ENCODE peak calls at places on chromosomes 4 and X, in four cellular contexts. Q, Y, O and M are unnamed samples.

GRCh38 chr4:139146926-139147547 is 30.0 kb downstream of the ELF2 start:
- DNase-seq in Q (no peak), Y (no peak), O (no peak), M (peak)

GRCh38 chr4:10089346-10089745 is 27.3 kb downstream of the WDR1 start:
- DNase-seq in Q (no peak), Y (peak), O (no peak), M (no peak)

GRCh38 chr4:153518637-153519384 is 52.7 kb downstream of the TMEM131L start:
- DNase-seq in Q (no peak), Y (no peak), O (no peak), M (no peak)

GRCh38 chr4:95114521-95114920 is 356.8 kb downstream of the BMPR1B start:
- DNase-seq in Q (no peak), Y (no peak), O (no peak), M (no peak)

GRCh38 chrX:150753968-150754367 is 60.8 kb downstream of the MTMR1 start:
- DNase-seq in Q (no peak), Y (no peak), O (no peak), M (no peak)

GRCh38 chr4:110704748-110705439 is 82.0 kb upstream of the PITX2 start:
- DNase-seq in Q (no peak), Y (no peak), O (no peak), M (no peak)

GRCh38 chr4:169351860-169352259 is 81.1 kb upstream of the SH3RF1 start:
- DNase-seq in Q (no peak), Y (no peak), O (peak), M (no peak)

GRCh38 chr4:11455201-11455835 is 26.6 kb upstream of the HS3ST1 start:
- DNase-seq in Q (no peak), Y (no peak), O (no peak), M (no peak)

GRCh38 chr4:86841309-86841708 is 7.9 kb downstream of the SLC10A6 start:
- DNase-seq in Q (no peak), Y (no peak), O (no peak), M (no peak)

GRCh38 chr4:35151816-35152572 is 1092.3 kb downstream of the ARAP2 start:
- DNase-seq in Q (no peak), Y (peak), O (no peak), M (no peak)

GRCh38 chr4:37522996-37523395 is 163.2 kb downstream of the RELL1 start:
- DNase-seq in Q (no peak), Y (no peak), O (no peak), M (no peak)

GRCh38 chr4:40626183-40626990 is 3.3 kb downstream of the RBM47 start:
- DNase-seq in Q (no peak), Y (no peak), O (no peak), M (no peak)

GRCh38 chrX:13048265-13048664 is 3.8 kb upstream of the FAM9C start:
- DNase-seq in Q (no peak), Y (no peak), O (no peak), M (no peak)

GRCh38 chr4:7630559-7631287 is 196.0 kb upstream of the PSAPL1 start:
- DNase-seq in Q (no peak), Y (no peak), O (peak), M (no peak)

GRCh38 chr4:176593943-176594342 is 198.8 kb downstream of the VEGFC start:
- DNase-seq in Q (no peak), Y (no peak), O (no peak), M (no peak)

GRCh38 chr4:40281099-40281498 is 54.0 kb upstream of the CHRNA9 start:
- DNase-seq in Q (no peak), Y (no peak), O (no peak), M (no peak)

GRCh38 chr4:1958276-1959103 is 50.3 kb downstream of the NELFA start:
- DNase-seq in Q (no peak), Y (no peak), O (no peak), M (no peak)

GRCh38 chrX:43882294-43882681 is at the start of gene MAOB:
- DNase-seq in Q (peak), Y (peak), O (no peak), M (no peak)

GRCh38 chrX:48573690-48574269 is 504 bp upstream of the RBM3 start:
- DNase-seq in Q (no peak), Y (no peak), O (peak), M (no peak)

GRCh38 chrX:46327229-46328081 is 217.8 kb downstream of the ZNF674 start:
- DNase-seq in Q (no peak), Y (peak), O (no peak), M (no peak)

GRCh38 chrX:153638436-153639176 is 8.4 kb upstream of the DUSP9 start:
- DNase-seq in Q (no peak), Y (no peak), O (no peak), M (no peak)

GRCh38 chr4:26484032-26484515 is 6.2 kb downstream of the CCKAR start:
- DNase-seq in Q (no peak), Y (no peak), O (no peak), M (no peak)

GRCh38 chrX:130155564-130155963 is 10.1 kb downstream of the AIFM1 start:
- DNase-seq in Q (no peak), Y (no peak), O (no peak), M (no peak)

GRCh38 chr4:40055379-40055872 is 1.2 kb upstream of the N4BP2 start:
- DNase-seq in Q (peak), Y (no peak), O (peak), M (peak)

GRCh38 chr4:13534344-13535063 is 9.8 kb downstream of the NKX3-2 start:
- DNase-seq in Q (no peak), Y (no peak), O (no peak), M (no peak)

GRCh38 chr4:143616771-143617170 is 83.7 kb downstream of the FREM3 start:
- DNase-seq in Q (no peak), Y (no peak), O (no peak), M (no peak)

GRCh38 chr4:39280770-39281169 is 85.4 kb downstream of the RFC1 start:
- DNase-seq in Q (no peak), Y (no peak), O (no peak), M (no peak)

GRCh38 chrX:152165033-152165743 is 26.8 kb upstream of the MAGEA10 start:
- DNase-seq in Q (no peak), Y (no peak), O (no peak), M (no peak)

GRCh38 chr4:40557741-40558140 is 71.9 kb downstream of the RBM47 start:
- DNase-seq in Q (no peak), Y (no peak), O (no peak), M (no peak)

GRCh38 chrX:109847257-109848187 is 114.5 kb upstream of the ACSL4 start:
- DNase-seq in Q (no peak), Y (no peak), O (no peak), M (no peak)

GRCh38 chrX:152926279-152926678 is 28.4 kb downstream of the ZNF185 start:
- DNase-seq in Q (peak), Y (peak), O (peak), M (peak)

GRCh38 chr4:19850909-19851308 is 400.8 kb upstream of the SLIT2 start:
- DNase-seq in Q (no peak), Y (no peak), O (no peak), M (no peak)

GRCh38 chr4:55475394-55476243 is 71.1 kb downstream of the CLOCK start:
- DNase-seq in Q (no peak), Y (no peak), O (no peak), M (no peak)

GRCh38 chr4:38333219-38333618 is 330.8 kb upstream of the KLF3 start:
- DNase-seq in Q (no peak), Y (no peak), O (no peak), M (no peak)

GRCh38 chr4:8866421-8866820 is 5.2 kb downstream of the HMX1 start:
- DNase-seq in Q (no peak), Y (no peak), O (no peak), M (no peak)

GRCh38 chr4:52051615-52052474 is 741 bp downstream of the SPATA18 start:
- DNase-seq in Q (no peak), Y (peak), O (no peak), M (no peak)

GRCh38 chr4:87322754-87323153 is at the start of gene HSD17B13:
- DNase-seq in Q (no peak), Y (no peak), O (no peak), M (no peak)

GRCh38 chrX:19599253-19599652 is 83.9 kb upstream of the MAP3K15 start:
- DNase-seq in Q (no peak), Y (no peak), O (no peak), M (no peak)

GRCh38 chr4:184756399-184756798 is 22.5 kb upstream of the CENPU start:
- DNase-seq in Q (no peak), Y (no peak), O (no peak), M (no peak)

GRCh38 chr4:126956192-126956897 is 676.4 kb upstream of the INTU start:
- DNase-seq in Q (no peak), Y (no peak), O (no peak), M (no peak)